ENCODE peak calls at places on chromosomes 7 and 10, in four cellular contexts. E is HepG2, Y is K562, R is H1. O is an unnamed sample.

GRCh38 chr10:91163709-91164474 is 56.6 kb upstream of the PCGF5 start:
- DNase-seq in E (peak; percentile 60), R (no peak), Y (peak; percentile 57), O (peak; percentile 68)

GRCh38 chr10:25493122-25493893 is 318.5 kb downstream of the GPR158 start:
- DNase-seq in R (peak; percentile 90), E (no peak), Y (peak; percentile 82), O (peak; percentile 96)

GRCh38 chr7:144454256-144455039 is 51.0 kb upstream of the NOBOX start:
- DNase-seq in Y (no peak), R (no peak), E (no peak), O (peak; percentile 29)

GRCh38 chr7:33706666-33707194 is 198.6 kb upstream of the BMPER start:
- DNase-seq in R (no peak), E (no peak), Y (no peak), O (peak; percentile 27)

GRCh38 chr7:43119371-43120069 is 7.1 kb downstream of the HECW1 start:
- DNase-seq in R (no peak), Y (no peak), E (no peak), O (no peak)

GRCh38 chr7:70637726-70638125 is 494.2 kb upstream of the GALNT17 start:
- DNase-seq in R (no peak), E (no peak), Y (no peak), O (no peak)

GRCh38 chr7:151509670-151510333 is 9.9 kb downstream of the RHEB start:
- DNase-seq in Y (no peak), R (no peak), E (no peak), O (no peak)

GRCh38 chr10:14478639-14479038 is 147.9 kb upstream of the FRMD4A start:
- DNase-seq in R (peak; percentile 46), Y (peak; percentile 31), E (no peak), O (peak; percentile 63)

GRCh38 chr10:58362026-58362799 is 23.0 kb upstream of the TFAM start:
- DNase-seq in Y (no peak), E (no peak), R (no peak), O (peak; percentile 7)

GRCh38 chr10:34081347-34081743 is 733.8 kb downstream of the PARD3 start:
- DNase-seq in Y (no peak), R (no peak), E (no peak), O (no peak)

GRCh38 chr10:103949728-103950127 is 17.2 kb upstream of the SLK start:
- DNase-seq in E (no peak), R (no peak), Y (no peak), O (no peak)

GRCh38 chr10:133438711-133439273 is 14.4 kb upstream of the SPRN start:
- DNase-seq in R (no peak), Y (peak; percentile 51), E (peak; percentile 17), O (peak; percentile 19)

GRCh38 chr7:111825046-111825445 is 262.8 kb upstream of the IMMP2L start:
- DNase-seq in E (no peak), R (no peak), Y (no peak), O (no peak)

GRCh38 chr7:116180302-116180701 is 30.0 kb upstream of the TES start:
- DNase-seq in R (no peak), E (peak; percentile 31), Y (peak; percentile 47), O (peak; percentile 70)

GRCh38 chr10:124670849-124671248 is 73.3 kb downstream of the FAM53B start:
- DNase-seq in E (no peak), R (no peak), Y (no peak), O (no peak)

GRCh38 chr7:100689230-100690135 is 4.6 kb downstream of the GIGYF1 start:
- DNase-seq in E (no peak), R (no peak), Y (no peak), O (no peak)

GRCh38 chr7:67937717-67938191 is 941.1 kb downstream of the TYW1 start:
- DNase-seq in Y (no peak), E (no peak), R (no peak), O (no peak)

GRCh38 chr7:107972986-107973385 is 30.0 kb downstream of the LAMB1 start:
- DNase-seq in Y (no peak), R (no peak), E (no peak), O (no peak)

GRCh38 chr7:123749537-123749857 is 694 bp upstream of the WASL start:
- DNase-seq in E (peak; percentile 68), Y (peak; percentile 72), R (no peak), O (no peak)

GRCh38 chr7:56007891-56008290 is 43.4 kb downstream of the PSPH start:
- DNase-seq in Y (no peak), E (peak; percentile 27), R (no peak), O (no peak)

GRCh38 chr7:84912993-84913635 is 273.7 kb downstream of the SEMA3D start:
- DNase-seq in R (peak; percentile 9), Y (no peak), E (no peak), O (no peak)

GRCh38 chr7:134897936-134898335 is 88.4 kb upstream of the AGBL3 start:
- DNase-seq in E (no peak), Y (no peak), R (no peak), O (no peak)

GRCh38 chr10:114540191-114540590 is 117.9 kb downstream of the ABLIM1 start:
- DNase-seq in E (no peak), Y (no peak), R (no peak), O (no peak)

GRCh38 chr10:103295391-103296044 is 18.6 kb downstream of the INA start:
- DNase-seq in Y (no peak), E (no peak), R (no peak), O (no peak)

GRCh38 chr7:18873674-18874341 is 243.6 kb downstream of the TWIST1 start:
- DNase-seq in R (peak; percentile 10), Y (no peak), E (no peak), O (no peak)

GRCh38 chr10:71697938-71698709 is 21.5 kb downstream of the C10orf105 start:
- DNase-seq in E (no peak), R (no peak), Y (peak; percentile 48), O (no peak)

GRCh38 chr7:148727501-148728278 is 29.0 kb downstream of the CUL1 start:
- DNase-seq in Y (no peak), R (no peak), E (no peak), O (no peak)

GRCh38 chr10:12235796-12236195 is 39.8 kb downstream of the CDC123 start:
- DNase-seq in R (no peak), Y (no peak), E (peak; percentile 69), O (peak; percentile 33)

GRCh38 chr7:142881586-142882337 is 3.8 kb downstream of the TRPV6 start:
- DNase-seq in Y (no peak), E (no peak), R (no peak), O (no peak)

GRCh38 chr10:102951316-102951715 is 33.2 kb downstream of the CNNM2 start:
- DNase-seq in E (no peak), Y (no peak), R (no peak), O (no peak)

GRCh38 chr7:31744294-31744874 is 57.4 kb downstream of the PPP1R17 start:
- DNase-seq in Y (peak; percentile 44), E (peak; percentile 49), R (no peak), O (peak; percentile 79)

GRCh38 chr10:126917975-126918908 is 13.0 kb downstream of the DOCK1 start:
- DNase-seq in R (no peak), Y (no peak), E (no peak), O (no peak)

GRCh38 chr7:95874541-95875265 is 102.3 kb downstream of the DYNC1I1 start:
- DNase-seq in E (no peak), Y (no peak), R (no peak), O (peak; percentile 94)

GRCh38 chr7:79293655-79294142 is 159.8 kb downstream of the MAGI2 start:
- DNase-seq in R (no peak), Y (no peak), E (peak; percentile 86), O (no peak)

GRCh38 chr10:4023997-4024396 is 239.0 kb upstream of the KLF6 start:
- DNase-seq in E (no peak), R (no peak), Y (no peak), O (no peak)

GRCh38 chr10:52752801-52753437 is 19.7 kb downstream of the MBL2 start:
- DNase-seq in E (no peak), R (no peak), Y (no peak), O (no peak)

DNA sequence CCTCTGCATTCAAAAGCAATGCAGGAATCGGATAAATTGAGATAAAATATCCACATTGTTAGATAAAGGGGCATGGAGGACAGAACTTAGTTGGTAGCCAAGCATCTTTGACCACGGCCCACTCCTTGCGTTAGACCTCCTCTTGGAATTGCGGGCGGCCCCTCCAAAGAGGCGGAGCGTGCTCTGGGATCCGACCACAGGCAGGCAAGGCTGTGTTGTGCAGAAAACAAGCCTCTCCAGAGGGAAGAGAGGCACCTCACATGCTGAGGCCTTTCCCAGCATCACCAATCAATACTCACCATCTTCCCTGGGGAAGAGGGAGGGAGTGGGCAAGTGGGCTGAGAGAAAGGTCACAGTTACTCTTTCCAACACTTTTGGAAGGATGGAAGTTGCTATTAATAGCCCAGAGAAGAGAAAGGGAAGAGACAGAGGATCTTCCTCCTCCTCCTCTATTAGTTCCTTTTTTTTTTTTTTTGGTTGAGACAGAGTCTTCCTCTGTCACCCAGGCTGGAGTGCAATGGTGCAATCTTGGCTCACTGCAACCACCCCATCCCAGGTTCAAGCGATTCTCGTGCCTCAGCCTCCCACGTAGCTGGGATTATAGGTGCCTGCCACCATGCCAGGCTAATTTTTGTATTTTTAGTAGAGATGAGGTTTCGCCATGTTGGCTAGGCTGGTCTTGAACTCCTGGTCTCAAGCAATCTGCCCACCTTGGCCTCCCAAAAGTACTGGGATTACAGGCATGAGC is 49.7 kb upstream of the NRF1 start:
- DNase-seq in E (no peak), Y (no peak), R (no peak), O (no peak)
- TF ChIP-seq MAX in E (no peak), Y (no peak), R (no peak), O (no peak)

GRCh38 chr10:77392236-77392721 is 245.3 kb downstream of the KCNMA1 start:
- DNase-seq in E (no peak), Y (no peak), R (no peak), O (no peak)
- TF ChIP-seq JUN in E (no peak), Y (no peak), R (no peak), O (no peak)

GRCh38 chr7:90766814-90767564 is 170.9 kb downstream of the CDK14 start:
- DNase-seq in Y (no peak), E (peak; percentile 94), R (no peak), O (no peak)
- H3K9ac ChIP-seq in Y (no peak overlapping the region), E (peak overlapping the region; percentile 4), R (no peak overlapping the region), O (no peak overlapping the region)

DNA sequence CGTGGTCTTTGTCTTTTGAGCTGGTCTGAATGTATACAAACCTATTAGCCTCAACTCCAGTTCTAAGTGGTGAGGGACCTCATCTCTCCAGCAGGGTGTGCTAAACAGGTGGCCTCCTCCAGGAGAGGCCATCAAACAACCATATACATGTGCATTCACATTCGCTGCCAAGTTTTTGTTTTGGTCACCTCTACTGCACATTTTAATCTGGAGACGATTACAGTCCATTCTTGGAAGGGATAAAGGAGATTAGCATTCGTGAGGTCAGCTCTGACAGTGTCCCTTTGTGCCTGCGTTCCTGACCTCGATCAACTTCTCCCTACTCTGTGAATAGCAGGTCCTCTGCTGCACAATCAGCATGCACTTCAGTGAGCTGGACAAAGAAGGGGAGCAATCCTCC is 60.8 kb downstream of the RHOBTB1 start:
- DNase-seq in E (peak; percentile 43), R (no peak), Y (peak; percentile 62), O (peak; percentile 61)
- TF ChIP-seq MAX in E (no peak), R (no peak), Y (no peak), O (no peak)

GRCh38 chr7:117480978-117481377 is 1.2 kb downstream of the CFTR start:
- DNase-seq in E (no peak), Y (no peak), R (no peak), O (no peak)
- TF ChIP-seq JUN in E (no peak), Y (no peak), R (no peak), O (no peak)

DNA sequence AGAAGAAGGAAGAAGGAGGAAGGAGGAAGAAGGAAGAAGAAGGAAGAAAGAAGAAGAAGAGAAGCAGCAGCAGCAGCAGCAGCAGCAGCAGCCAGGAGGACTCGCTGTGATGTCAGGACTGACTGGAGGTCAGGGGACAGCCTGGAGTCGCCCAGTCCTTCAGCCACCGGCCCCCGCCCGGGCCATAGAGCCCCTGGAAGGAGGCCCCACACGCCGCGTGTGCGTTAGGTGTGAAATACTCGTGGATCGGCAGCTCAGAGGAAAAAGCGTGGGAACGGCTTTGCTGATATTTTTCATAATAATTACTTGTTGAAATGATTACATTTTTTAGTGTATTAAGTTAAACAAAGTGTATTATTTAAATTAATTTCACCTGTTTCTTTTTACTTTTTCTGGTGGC is 48.4 kb downstream of the UNCX start:
- DNase-seq in E (no peak), R (no peak), Y (no peak), O (no peak)
- H3K9ac ChIP-seq in E (no peak overlapping the region), R (no peak overlapping the region), Y (no peak overlapping the region), O (no peak overlapping the region)